ENCODE peak calls at places on chromosomes 1 and 21, in seven cellular contexts. One of them, this sample, is unnamed.

GRCh38 chr1:9302745-9303524 is 10.2 kb downstream of the SPSB1 start:
- DNase-seq in kidney tubule cell: peak; percentile 96
- DNase-seq in kidney: no peak
- DNase-seq in astrocyte of the spinal cord: peak; percentile 94
- DNase-seq in activated CD4-positive, alpha-beta T cell treated with anti-CD3 and anti-CD28 coated beads, Interleukin-2, amount 50 U/mL, for 48 hours: no peak
- DNase-seq in stimulated activated CD4-positive, alpha-beta T cell treated with anti-CD3 and anti-CD28 coated beads, Interleukin-1b, Interleukin-23, amount 100 ng/mL, for 4 hours: no peak
- DNase-seq in T-helper 2 cell: no peak
- DNase-seq in this sample: peak; percentile 93

GRCh38 chr1:207811920-207812720 is 60.3 kb downstream of the CD46 start:
- DNase-seq in kidney: peak; percentile 90
- DNase-seq in kidney tubule cell: peak; percentile 76
- DNase-seq in astrocyte of the spinal cord: no peak
- DNase-seq in stimulated activated CD4-positive, alpha-beta T cell treated with anti-CD3 and anti-CD28 coated beads, Interleukin-1b, Interleukin-23, amount 100 ng/mL, for 4 hours: no peak
- DNase-seq in T-helper 2 cell: no peak
- DNase-seq in activated CD4-positive, alpha-beta T cell treated with anti-CD3 and anti-CD28 coated beads, Interleukin-2, amount 50 U/mL, for 48 hours: no peak
- DNase-seq in this sample: no peak

GRCh38 chr1:168386949-168387586 is 106.4 kb downstream of the TBX19 start:
- DNase-seq in T-helper 2 cell: peak; percentile 60
- DNase-seq in activated CD4-positive, alpha-beta T cell treated with anti-CD3 and anti-CD28 coated beads, Interleukin-2, amount 50 U/mL, for 48 hours: peak; percentile 67
- DNase-seq in stimulated activated CD4-positive, alpha-beta T cell treated with anti-CD3 and anti-CD28 coated beads, Interleukin-1b, Interleukin-23, amount 100 ng/mL, for 4 hours: peak; percentile 68
- DNase-seq in astrocyte of the spinal cord: peak; percentile 11
- DNase-seq in kidney tubule cell: peak; percentile 82
- DNase-seq in kidney: peak; percentile 90
- DNase-seq in this sample: peak; percentile 94

GRCh38 chr1:62321438-62321837 is 2.2 kb upstream of the KANK4 start:
- DNase-seq in astrocyte of the spinal cord: peak; percentile 69
- DNase-seq in kidney: no peak
- DNase-seq in activated CD4-positive, alpha-beta T cell treated with anti-CD3 and anti-CD28 coated beads, Interleukin-2, amount 50 U/mL, for 48 hours: no peak
- DNase-seq in stimulated activated CD4-positive, alpha-beta T cell treated with anti-CD3 and anti-CD28 coated beads, Interleukin-1b, Interleukin-23, amount 100 ng/mL, for 4 hours: no peak
- DNase-seq in T-helper 2 cell: no peak
- DNase-seq in kidney tubule cell: peak; percentile 85
- DNase-seq in this sample: peak; percentile 96

GRCh38 chr1:208606976-208607375 is 362.8 kb upstream of the PLXNA2 start:
- DNase-seq in astrocyte of the spinal cord: no peak
- DNase-seq in stimulated activated CD4-positive, alpha-beta T cell treated with anti-CD3 and anti-CD28 coated beads, Interleukin-1b, Interleukin-23, amount 100 ng/mL, for 4 hours: no peak
- DNase-seq in T-helper 2 cell: no peak
- DNase-seq in kidney tubule cell: no peak
- DNase-seq in kidney: no peak
- DNase-seq in activated CD4-positive, alpha-beta T cell treated with anti-CD3 and anti-CD28 coated beads, Interleukin-2, amount 50 U/mL, for 48 hours: no peak
- DNase-seq in this sample: no peak

GRCh38 chr1:10278880-10279279 is 68.5 kb downstream of the KIF1B start:
- DNase-seq in kidney: no peak
- DNase-seq in astrocyte of the spinal cord: no peak
- DNase-seq in activated CD4-positive, alpha-beta T cell treated with anti-CD3 and anti-CD28 coated beads, Interleukin-2, amount 50 U/mL, for 48 hours: no peak
- DNase-seq in stimulated activated CD4-positive, alpha-beta T cell treated with anti-CD3 and anti-CD28 coated beads, Interleukin-1b, Interleukin-23, amount 100 ng/mL, for 4 hours: no peak
- DNase-seq in T-helper 2 cell: no peak
- DNase-seq in kidney tubule cell: no peak
- DNase-seq in this sample: no peak

GRCh38 chr1:203491664-203492485 is 2.1 kb upstream of the OPTC start:
- DNase-seq in stimulated activated CD4-positive, alpha-beta T cell treated with anti-CD3 and anti-CD28 coated beads, Interleukin-1b, Interleukin-23, amount 100 ng/mL, for 4 hours: no peak
- DNase-seq in kidney tubule cell: no peak
- DNase-seq in T-helper 2 cell: no peak
- DNase-seq in activated CD4-positive, alpha-beta T cell treated with anti-CD3 and anti-CD28 coated beads, Interleukin-2, amount 50 U/mL, for 48 hours: no peak
- DNase-seq in astrocyte of the spinal cord: no peak
- DNase-seq in kidney: no peak
- DNase-seq in this sample: no peak

GRCh38 chr1:95396557-95396956 is 162.5 kb downstream of the RWDD3 start:
- DNase-seq in kidney: no peak
- DNase-seq in activated CD4-positive, alpha-beta T cell treated with anti-CD3 and anti-CD28 coated beads, Interleukin-2, amount 50 U/mL, for 48 hours: no peak
- DNase-seq in stimulated activated CD4-positive, alpha-beta T cell treated with anti-CD3 and anti-CD28 coated beads, Interleukin-1b, Interleukin-23, amount 100 ng/mL, for 4 hours: no peak
- DNase-seq in astrocyte of the spinal cord: no peak
- DNase-seq in kidney tubule cell: no peak
- DNase-seq in T-helper 2 cell: no peak
- DNase-seq in this sample: no peak

GRCh38 chr1:203470240-203470639 is 5.4 kb upstream of the PRELP start:
- DNase-seq in kidney: no peak
- DNase-seq in stimulated activated CD4-positive, alpha-beta T cell treated with anti-CD3 and anti-CD28 coated beads, Interleukin-1b, Interleukin-23, amount 100 ng/mL, for 4 hours: no peak
- DNase-seq in astrocyte of the spinal cord: no peak
- DNase-seq in T-helper 2 cell: no peak
- DNase-seq in kidney tubule cell: no peak
- DNase-seq in activated CD4-positive, alpha-beta T cell treated with anti-CD3 and anti-CD28 coated beads, Interleukin-2, amount 50 U/mL, for 48 hours: no peak
- DNase-seq in this sample: no peak

GRCh38 chr1:66366618-66367017 is 167.3 kb upstream of the SGIP1 start:
- DNase-seq in stimulated activated CD4-positive, alpha-beta T cell treated with anti-CD3 and anti-CD28 coated beads, Interleukin-1b, Interleukin-23, amount 100 ng/mL, for 4 hours: no peak
- DNase-seq in T-helper 2 cell: no peak
- DNase-seq in kidney tubule cell: no peak
- DNase-seq in astrocyte of the spinal cord: no peak
- DNase-seq in kidney: no peak
- DNase-seq in activated CD4-positive, alpha-beta T cell treated with anti-CD3 and anti-CD28 coated beads, Interleukin-2, amount 50 U/mL, for 48 hours: no peak
- DNase-seq in this sample: no peak

GRCh38 chr1:234206651-234207284 is 166.5 kb upstream of the COA6 start:
- DNase-seq in stimulated activated CD4-positive, alpha-beta T cell treated with anti-CD3 and anti-CD28 coated beads, Interleukin-1b, Interleukin-23, amount 100 ng/mL, for 4 hours: no peak
- DNase-seq in T-helper 2 cell: no peak
- DNase-seq in kidney tubule cell: peak; percentile 89
- DNase-seq in kidney: no peak
- DNase-seq in astrocyte of the spinal cord: peak; percentile 87
- DNase-seq in activated CD4-positive, alpha-beta T cell treated with anti-CD3 and anti-CD28 coated beads, Interleukin-2, amount 50 U/mL, for 48 hours: no peak
- DNase-seq in this sample: peak; percentile 91

GRCh38 chr1:42944207-42944928 is 14.3 kb downstream of the SLC2A1 start:
- DNase-seq in T-helper 2 cell: no peak
- DNase-seq in astrocyte of the spinal cord: no peak
- DNase-seq in activated CD4-positive, alpha-beta T cell treated with anti-CD3 and anti-CD28 coated beads, Interleukin-2, amount 50 U/mL, for 48 hours: no peak
- DNase-seq in kidney tubule cell: no peak
- DNase-seq in kidney: peak; percentile 73
- DNase-seq in stimulated activated CD4-positive, alpha-beta T cell treated with anti-CD3 and anti-CD28 coated beads, Interleukin-1b, Interleukin-23, amount 100 ng/mL, for 4 hours: no peak
- DNase-seq in this sample: no peak

GRCh38 chr1:115086176-115086830 is 3.0 kb downstream of the TSPAN2 start:
- DNase-seq in astrocyte of the spinal cord: no peak
- DNase-seq in stimulated activated CD4-positive, alpha-beta T cell treated with anti-CD3 and anti-CD28 coated beads, Interleukin-1b, Interleukin-23, amount 100 ng/mL, for 4 hours: no peak
- DNase-seq in activated CD4-positive, alpha-beta T cell treated with anti-CD3 and anti-CD28 coated beads, Interleukin-2, amount 50 U/mL, for 48 hours: no peak
- DNase-seq in kidney tubule cell: no peak
- DNase-seq in T-helper 2 cell: no peak
- DNase-seq in kidney: no peak
- DNase-seq in this sample: no peak

GRCh38 chr21:36980280-36981048 is 14.0 kb upstream of the HLCS start:
- DNase-seq in activated CD4-positive, alpha-beta T cell treated with anti-CD3 and anti-CD28 coated beads, Interleukin-2, amount 50 U/mL, for 48 hours: no peak
- DNase-seq in stimulated activated CD4-positive, alpha-beta T cell treated with anti-CD3 and anti-CD28 coated beads, Interleukin-1b, Interleukin-23, amount 100 ng/mL, for 4 hours: no peak
- DNase-seq in astrocyte of the spinal cord: peak; percentile 9
- DNase-seq in kidney tubule cell: peak; percentile 40
- DNase-seq in T-helper 2 cell: no peak
- DNase-seq in kidney: peak; percentile 82
- DNase-seq in this sample: no peak

GRCh38 chr1:154427173-154428139 is 22.3 kb downstream of the IL6R start:
- DNase-seq in astrocyte of the spinal cord: no peak
- DNase-seq in kidney: peak; percentile 77
- DNase-seq in kidney tubule cell: peak; percentile 44
- DNase-seq in activated CD4-positive, alpha-beta T cell treated with anti-CD3 and anti-CD28 coated beads, Interleukin-2, amount 50 U/mL, for 48 hours: no peak
- DNase-seq in T-helper 2 cell: no peak
- DNase-seq in stimulated activated CD4-positive, alpha-beta T cell treated with anti-CD3 and anti-CD28 coated beads, Interleukin-1b, Interleukin-23, amount 100 ng/mL, for 4 hours: no peak
- DNase-seq in this sample: peak; percentile 27

GRCh38 chr1:245168921-245169320 is 14.1 kb downstream of the KIF26B start:
- DNase-seq in stimulated activated CD4-positive, alpha-beta T cell treated with anti-CD3 and anti-CD28 coated beads, Interleukin-1b, Interleukin-23, amount 100 ng/mL, for 4 hours: no peak
- DNase-seq in kidney: no peak
- DNase-seq in kidney tubule cell: no peak
- DNase-seq in astrocyte of the spinal cord: no peak
- DNase-seq in T-helper 2 cell: no peak
- DNase-seq in activated CD4-positive, alpha-beta T cell treated with anti-CD3 and anti-CD28 coated beads, Interleukin-2, amount 50 U/mL, for 48 hours: no peak
- DNase-seq in this sample: no peak

GRCh38 chr21:43012596-43012995 is 38.2 kb downstream of the PKNOX1 start:
- DNase-seq in T-helper 2 cell: no peak
- DNase-seq in activated CD4-positive, alpha-beta T cell treated with anti-CD3 and anti-CD28 coated beads, Interleukin-2, amount 50 U/mL, for 48 hours: no peak
- DNase-seq in astrocyte of the spinal cord: peak; percentile 20
- DNase-seq in kidney: no peak
- DNase-seq in kidney tubule cell: peak; percentile 75
- DNase-seq in stimulated activated CD4-positive, alpha-beta T cell treated with anti-CD3 and anti-CD28 coated beads, Interleukin-1b, Interleukin-23, amount 100 ng/mL, for 4 hours: no peak
- DNase-seq in this sample: peak; percentile 71

GRCh38 chr1:8536521-8536920 is 218.6 kb downstream of the SLC45A1 start:
- DNase-seq in stimulated activated CD4-positive, alpha-beta T cell treated with anti-CD3 and anti-CD28 coated beads, Interleukin-1b, Interleukin-23, amount 100 ng/mL, for 4 hours: no peak
- DNase-seq in kidney tubule cell: no peak
- DNase-seq in astrocyte of the spinal cord: no peak
- DNase-seq in T-helper 2 cell: no peak
- DNase-seq in kidney: no peak
- DNase-seq in activated CD4-positive, alpha-beta T cell treated with anti-CD3 and anti-CD28 coated beads, Interleukin-2, amount 50 U/mL, for 48 hours: no peak
- DNase-seq in this sample: no peak

GRCh38 chr21:26194811-26195251 is 24.3 kb upstream of the APP start:
- DNase-seq in astrocyte of the spinal cord: no peak
- DNase-seq in kidney tubule cell: peak; percentile 54
- DNase-seq in stimulated activated CD4-positive, alpha-beta T cell treated with anti-CD3 and anti-CD28 coated beads, Interleukin-1b, Interleukin-23, amount 100 ng/mL, for 4 hours: no peak
- DNase-seq in activated CD4-positive, alpha-beta T cell treated with anti-CD3 and anti-CD28 coated beads, Interleukin-2, amount 50 U/mL, for 48 hours: no peak
- DNase-seq in T-helper 2 cell: no peak
- DNase-seq in kidney: no peak
- DNase-seq in this sample: no peak

GRCh38 chr1:231720652-231721325 is 94.2 kb downstream of the DISC1 start:
- DNase-seq in astrocyte of the spinal cord: no peak
- DNase-seq in kidney tubule cell: no peak
- DNase-seq in stimulated activated CD4-positive, alpha-beta T cell treated with anti-CD3 and anti-CD28 coated beads, Interleukin-1b, Interleukin-23, amount 100 ng/mL, for 4 hours: no peak
- DNase-seq in activated CD4-positive, alpha-beta T cell treated with anti-CD3 and anti-CD28 coated beads, Interleukin-2, amount 50 U/mL, for 48 hours: no peak
- DNase-seq in kidney: no peak
- DNase-seq in T-helper 2 cell: no peak
- DNase-seq in this sample: no peak

GRCh38 chr1:200323856-200324400 is 85.9 kb downstream of the ZNF281 start:
- DNase-seq in activated CD4-positive, alpha-beta T cell treated with anti-CD3 and anti-CD28 coated beads, Interleukin-2, amount 50 U/mL, for 48 hours: no peak
- DNase-seq in T-helper 2 cell: no peak
- DNase-seq in kidney: no peak
- DNase-seq in kidney tubule cell: no peak
- DNase-seq in stimulated activated CD4-positive, alpha-beta T cell treated with anti-CD3 and anti-CD28 coated beads, Interleukin-1b, Interleukin-23, amount 100 ng/mL, for 4 hours: no peak
- DNase-seq in astrocyte of the spinal cord: no peak
- DNase-seq in this sample: peak; percentile 63

GRCh38 chr21:33949516-33950424 is 34.2 kb upstream of the ATP5PO start:
- DNase-seq in T-helper 2 cell: peak; percentile 32
- DNase-seq in stimulated activated CD4-positive, alpha-beta T cell treated with anti-CD3 and anti-CD28 coated beads, Interleukin-1b, Interleukin-23, amount 100 ng/mL, for 4 hours: no peak
- DNase-seq in kidney: no peak
- DNase-seq in astrocyte of the spinal cord: no peak
- DNase-seq in kidney tubule cell: peak; percentile 69
- DNase-seq in activated CD4-positive, alpha-beta T cell treated with anti-CD3 and anti-CD28 coated beads, Interleukin-2, amount 50 U/mL, for 48 hours: peak; percentile 61
- DNase-seq in this sample: no peak

GRCh38 chr1:117044217-117044616 is 15.9 kb upstream of the TTF2 start:
- DNase-seq in kidney: no peak
- DNase-seq in astrocyte of the spinal cord: no peak
- DNase-seq in kidney tubule cell: no peak
- DNase-seq in activated CD4-positive, alpha-beta T cell treated with anti-CD3 and anti-CD28 coated beads, Interleukin-2, amount 50 U/mL, for 48 hours: no peak
- DNase-seq in stimulated activated CD4-positive, alpha-beta T cell treated with anti-CD3 and anti-CD28 coated beads, Interleukin-1b, Interleukin-23, amount 100 ng/mL, for 4 hours: no peak
- DNase-seq in T-helper 2 cell: no peak
- DNase-seq in this sample: no peak

GRCh38 chr21:37618081-37618480 is 251.5 kb downstream of the DYRK1A start:
- DNase-seq in stimulated activated CD4-positive, alpha-beta T cell treated with anti-CD3 and anti-CD28 coated beads, Interleukin-1b, Interleukin-23, amount 100 ng/mL, for 4 hours: no peak
- DNase-seq in kidney tubule cell: no peak
- DNase-seq in kidney: no peak
- DNase-seq in T-helper 2 cell: no peak
- DNase-seq in activated CD4-positive, alpha-beta T cell treated with anti-CD3 and anti-CD28 coated beads, Interleukin-2, amount 50 U/mL, for 48 hours: no peak
- DNase-seq in astrocyte of the spinal cord: no peak
- DNase-seq in this sample: no peak

GRCh38 chr1:205678286-205679111 is 1.8 kb downstream of the SLC45A3 start:
- DNase-seq in stimulated activated CD4-positive, alpha-beta T cell treated with anti-CD3 and anti-CD28 coated beads, Interleukin-1b, Interleukin-23, amount 100 ng/mL, for 4 hours: no peak
- DNase-seq in activated CD4-positive, alpha-beta T cell treated with anti-CD3 and anti-CD28 coated beads, Interleukin-2, amount 50 U/mL, for 48 hours: no peak
- DNase-seq in T-helper 2 cell: no peak
- DNase-seq in kidney: no peak
- DNase-seq in kidney tubule cell: no peak
- DNase-seq in astrocyte of the spinal cord: no peak
- DNase-seq in this sample: no peak

GRCh38 chr1:30822006-30822405 is 64.4 kb upstream of the LAPTM5 start:
- DNase-seq in T-helper 2 cell: no peak
- DNase-seq in activated CD4-positive, alpha-beta T cell treated with anti-CD3 and anti-CD28 coated beads, Interleukin-2, amount 50 U/mL, for 48 hours: no peak
- DNase-seq in stimulated activated CD4-positive, alpha-beta T cell treated with anti-CD3 and anti-CD28 coated beads, Interleukin-1b, Interleukin-23, amount 100 ng/mL, for 4 hours: no peak
- DNase-seq in astrocyte of the spinal cord: no peak
- DNase-seq in kidney: no peak
- DNase-seq in kidney tubule cell: no peak
- DNase-seq in this sample: no peak

GRCh38 chr1:240312872-240313271 is 221.2 kb downstream of the FMN2 start:
- DNase-seq in T-helper 2 cell: no peak
- DNase-seq in kidney tubule cell: no peak
- DNase-seq in stimulated activated CD4-positive, alpha-beta T cell treated with anti-CD3 and anti-CD28 coated beads, Interleukin-1b, Interleukin-23, amount 100 ng/mL, for 4 hours: no peak
- DNase-seq in astrocyte of the spinal cord: peak; percentile 87
- DNase-seq in kidney: no peak
- DNase-seq in activated CD4-positive, alpha-beta T cell treated with anti-CD3 and anti-CD28 coated beads, Interleukin-2, amount 50 U/mL, for 48 hours: no peak
- DNase-seq in this sample: no peak

GRCh38 chr1:6638226-6638625 is 13.6 kb downstream of the THAP3 start:
- DNase-seq in kidney tubule cell: no peak
- DNase-seq in astrocyte of the spinal cord: peak; percentile 58
- DNase-seq in T-helper 2 cell: no peak
- DNase-seq in activated CD4-positive, alpha-beta T cell treated with anti-CD3 and anti-CD28 coated beads, Interleukin-2, amount 50 U/mL, for 48 hours: no peak
- DNase-seq in stimulated activated CD4-positive, alpha-beta T cell treated with anti-CD3 and anti-CD28 coated beads, Interleukin-1b, Interleukin-23, amount 100 ng/mL, for 4 hours: no peak
- DNase-seq in kidney: peak; percentile 87
- DNase-seq in this sample: no peak

GRCh38 chr1:197951617-197952175 is 34.5 kb downstream of the LHX9 start:
- DNase-seq in stimulated activated CD4-positive, alpha-beta T cell treated with anti-CD3 and anti-CD28 coated beads, Interleukin-1b, Interleukin-23, amount 100 ng/mL, for 4 hours: no peak
- DNase-seq in kidney: no peak
- DNase-seq in kidney tubule cell: no peak
- DNase-seq in activated CD4-positive, alpha-beta T cell treated with anti-CD3 and anti-CD28 coated beads, Interleukin-2, amount 50 U/mL, for 48 hours: no peak
- DNase-seq in astrocyte of the spinal cord: no peak
- DNase-seq in T-helper 2 cell: no peak
- DNase-seq in this sample: no peak

GRCh38 chr1:7752512-7753417 is 18.3 kb upstream of the VAMP3 start:
- DNase-seq in activated CD4-positive, alpha-beta T cell treated with anti-CD3 and anti-CD28 coated beads, Interleukin-2, amount 50 U/mL, for 48 hours: peak; percentile 31
- DNase-seq in T-helper 2 cell: peak; percentile 20
- DNase-seq in kidney: no peak
- DNase-seq in kidney tubule cell: peak; percentile 63
- DNase-seq in astrocyte of the spinal cord: peak; percentile 74
- DNase-seq in stimulated activated CD4-positive, alpha-beta T cell treated with anti-CD3 and anti-CD28 coated beads, Interleukin-1b, Interleukin-23, amount 100 ng/mL, for 4 hours: peak; percentile 41
- DNase-seq in this sample: peak; percentile 51

GRCh38 chr21:31988492-31989285 is 115.9 kb downstream of the HUNK start:
- DNase-seq in T-helper 2 cell: no peak
- DNase-seq in activated CD4-positive, alpha-beta T cell treated with anti-CD3 and anti-CD28 coated beads, Interleukin-2, amount 50 U/mL, for 48 hours: no peak
- DNase-seq in kidney: no peak
- DNase-seq in astrocyte of the spinal cord: no peak
- DNase-seq in stimulated activated CD4-positive, alpha-beta T cell treated with anti-CD3 and anti-CD28 coated beads, Interleukin-1b, Interleukin-23, amount 100 ng/mL, for 4 hours: no peak
- DNase-seq in kidney tubule cell: peak; percentile 2
- DNase-seq in this sample: no peak

GRCh38 chr1:52237430-52237829 is 95.5 kb downstream of the ZFYVE9 start:
- DNase-seq in activated CD4-positive, alpha-beta T cell treated with anti-CD3 and anti-CD28 coated beads, Interleukin-2, amount 50 U/mL, for 48 hours: no peak
- DNase-seq in kidney: no peak
- DNase-seq in kidney tubule cell: peak; percentile 67
- DNase-seq in stimulated activated CD4-positive, alpha-beta T cell treated with anti-CD3 and anti-CD28 coated beads, Interleukin-1b, Interleukin-23, amount 100 ng/mL, for 4 hours: no peak
- DNase-seq in astrocyte of the spinal cord: peak; percentile 77
- DNase-seq in T-helper 2 cell: no peak
- DNase-seq in this sample: peak; percentile 82

GRCh38 chr1:119631433-119632102 is 16.5 kb downstream of the ZNF697 start:
- DNase-seq in kidney: peak; percentile 96
- DNase-seq in astrocyte of the spinal cord: peak; percentile 72
- DNase-seq in T-helper 2 cell: no peak
- DNase-seq in kidney tubule cell: peak; percentile 87
- DNase-seq in stimulated activated CD4-positive, alpha-beta T cell treated with anti-CD3 and anti-CD28 coated beads, Interleukin-1b, Interleukin-23, amount 100 ng/mL, for 4 hours: no peak
- DNase-seq in activated CD4-positive, alpha-beta T cell treated with anti-CD3 and anti-CD28 coated beads, Interleukin-2, amount 50 U/mL, for 48 hours: no peak
- DNase-seq in this sample: peak; percentile 64

GRCh38 chr1:184935919-184936798 is 38.1 kb downstream of the NIBAN1 start:
- DNase-seq in stimulated activated CD4-positive, alpha-beta T cell treated with anti-CD3 and anti-CD28 coated beads, Interleukin-1b, Interleukin-23, amount 100 ng/mL, for 4 hours: no peak
- DNase-seq in activated CD4-positive, alpha-beta T cell treated with anti-CD3 and anti-CD28 coated beads, Interleukin-2, amount 50 U/mL, for 48 hours: no peak
- DNase-seq in astrocyte of the spinal cord: no peak
- DNase-seq in T-helper 2 cell: no peak
- DNase-seq in kidney tubule cell: no peak
- DNase-seq in kidney: no peak
- DNase-seq in this sample: no peak

This sample was measured in mammary epithelial cell.